ENCODE peak calls at places on chromosome 21, in four cellular contexts. One of them, this sample, is unnamed.

GRCh38 chr21:36753556-36753955 is 54.6 kb downstream of the SIM2 start:
- DNase-seq in Right ventricle myocardium superior: no peak
- DNase-seq in neural crest cell: no peak
- DNase-seq in NCI-H2107: no peak
- DNase-seq in this sample: no peak

GRCh38 chr21:34276711-34277425 is 86.9 kb upstream of the KCNE2 start:
- DNase-seq in Right ventricle myocardium superior: no peak
- DNase-seq in neural crest cell: no peak
- DNase-seq in NCI-H2107: no peak
- DNase-seq in this sample: no peak

GRCh38 chr21:31185663-31186062 is 147.4 kb upstream of the KRTAP19-8 start:
- DNase-seq in Right ventricle myocardium superior: no peak
- DNase-seq in neural crest cell: no peak
- DNase-seq in NCI-H2107: no peak
- DNase-seq in this sample: no peak

GRCh38 chr21:45548711-45549491 is 6.7 kb upstream of the SLC19A1 start:
- DNase-seq in Right ventricle myocardium superior: no peak
- DNase-seq in neural crest cell: no peak
- DNase-seq in NCI-H2107: no peak
- DNase-seq in this sample: peak; percentile 58

GRCh38 chr21:26572026-26572425 is 1.1 kb downstream of the CYYR1 start:
- DNase-seq in Right ventricle myocardium superior: no peak
- DNase-seq in neural crest cell: no peak
- DNase-seq in NCI-H2107: no peak
- DNase-seq in this sample: no peak

GRCh38 chr21:26107439-26107838 is 63.1 kb downstream of the APP start:
- DNase-seq in Right ventricle myocardium superior: no peak
- DNase-seq in neural crest cell: no peak
- DNase-seq in NCI-H2107: peak; percentile 6
- DNase-seq in this sample: no peak

GRCh38 chr21:46022551-46023107 is 41.1 kb downstream of the COL6A1 start:
- DNase-seq in Right ventricle myocardium superior: no peak
- DNase-seq in neural crest cell: no peak
- DNase-seq in NCI-H2107: no peak
- DNase-seq in this sample: peak; percentile 63

GRCh38 chr21:35652872-35653271 is 407.5 kb downstream of the SETD4 start:
- DNase-seq in Right ventricle myocardium superior: no peak
- DNase-seq in neural crest cell: no peak
- DNase-seq in NCI-H2107: no peak
- DNase-seq in this sample: no peak

GRCh38 chr21:45289655-45290515 is 2.2 kb upstream of the POFUT2 start:
- DNase-seq in Right ventricle myocardium superior: no peak
- DNase-seq in neural crest cell: no peak
- DNase-seq in NCI-H2107: no peak
- DNase-seq in this sample: no peak

GRCh38 chr21:46112731-46113215 is 14.9 kb downstream of the COL6A2 start:
- DNase-seq in Right ventricle myocardium superior: no peak
- DNase-seq in neural crest cell: no peak
- DNase-seq in NCI-H2107: no peak
- DNase-seq in this sample: no peak

GRCh38 chr21:41781047-41781405 is 14.2 kb upstream of the RIPK4 start:
- DNase-seq in Right ventricle myocardium superior: no peak
- DNase-seq in neural crest cell: no peak
- DNase-seq in NCI-H2107: no peak
- DNase-seq in this sample: no peak

GRCh38 chr21:45877160-45877438 is 104.5 kb upstream of the COL6A1 start:
- DNase-seq in Right ventricle myocardium superior: no peak
- DNase-seq in neural crest cell: no peak
- DNase-seq in NCI-H2107: no peak
- DNase-seq in this sample: no peak